ENCODE peak calls at places on chromosome 19, in nine cellular contexts. A is cardiac fibroblast, E is foreskin fibroblast, B is psoas muscle, N is cardiac muscle cell, Y is left ventricle myocardium inferior, R is fibroblast of lung, L is tibial nerve, O is brain microvascular endothelial cell. D is an unnamed sample.

GRCh38 chr19:3622224-3622623 is 4.4 kb downstream of the CACTIN start:
- DNase-seq in A (no peak), E (no peak), B (no peak), N (no peak), Y (no peak), R (no peak), L (no peak), O (no peak), D (no peak)

GRCh38 chr19:10654610-10655456 is 687 bp downstream of the ILF3 start:
- DNase-seq in A (peak), E (no peak), B (no peak), N (peak), Y (peak), R (peak), L (no peak), O (no peak), D (no peak)

GRCh38 chr19:32189956-32190706 is 155.3 kb upstream of the ZNF507 start:
- DNase-seq in A (no peak), E (no peak), B (no peak), N (no peak), Y (no peak), R (no peak), L (no peak), O (no peak), D (no peak)

GRCh38 chr19:5343848-5344247 is 3.2 kb upstream of the PTPRS start:
- DNase-seq in A (peak), E (peak), B (no peak), N (peak), Y (no peak), R (peak), L (no peak), O (no peak), D (no peak)

GRCh38 chr19:55460670-55461258 is 678 bp downstream of the ISOC2 start:
- DNase-seq in A (peak), E (peak), B (peak), N (peak), Y (peak), R (peak), L (peak), O (peak), D (no peak)

GRCh38 chr19:4774136-4774535 is 17.4 kb upstream of the FEM1A start:
- DNase-seq in A (no peak), E (no peak), B (no peak), N (no peak), Y (no peak), R (no peak), L (no peak), O (no peak), D (no peak)

GRCh38 chr19:8001651-8001994 is 3.8 kb downstream of the ELAVL1 start:
- DNase-seq in A (no peak), E (no peak), B (no peak), N (no peak), Y (no peak), R (no peak), L (no peak), O (no peak), D (no peak)

GRCh38 chr19:44677019-44677809 is 5.9 kb downstream of the CEACAM19 start:
- DNase-seq in A (peak), E (peak), B (no peak), N (peak), Y (no peak), R (peak), L (no peak), O (peak), D (no peak)

GRCh38 chr19:41521860-41522555 is 54.0 kb upstream of the CEACAM21 start:
- DNase-seq in A (no peak), E (no peak), B (no peak), N (no peak), Y (no peak), R (no peak), L (no peak), O (no peak), D (no peak)

GRCh38 chr19:52336976-52337375 is 933 bp downstream of the ZNF610 start:
- DNase-seq in A (peak), E (no peak), B (no peak), N (peak), Y (no peak), R (peak), L (no peak), O (no peak), D (no peak)

DNA sequence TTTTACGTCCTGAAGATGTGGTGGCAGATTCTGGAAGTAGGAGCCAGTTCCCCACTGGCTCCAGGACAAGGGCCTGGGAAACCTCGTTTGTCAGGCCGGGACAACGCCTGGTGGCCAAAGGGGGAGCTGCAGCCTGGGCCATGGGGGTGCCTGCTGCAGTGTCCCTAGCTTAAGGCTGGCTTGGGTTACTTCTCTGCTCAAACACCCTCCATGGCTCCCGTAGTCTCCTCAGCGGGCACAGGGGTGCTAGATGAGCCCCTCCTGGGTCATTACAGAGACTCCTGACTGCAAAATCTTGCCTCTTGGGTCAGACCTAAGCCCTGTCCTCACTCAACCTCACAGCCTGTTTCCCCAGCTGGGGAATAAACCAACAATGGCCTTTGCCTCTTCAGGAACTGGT is 14.7 kb downstream of the CILP2 start:
- DNase-seq in A (peak), E (no peak), B (no peak), N (peak), Y (no peak), R (peak), L (no peak), O (peak), D (no peak)
- TF ChIP-seq CTCF in A (peak), E (peak), B (peak), N (peak), Y (peak), R (peak), L (peak), O (peak), D (peak)

GRCh38 chr19:46015080-46015960 is 7.5 kb downstream of the PGLYRP1 start:
- DNase-seq in A (peak), E (no peak), B (peak), N (peak), Y (peak), R (peak), L (no peak), O (no peak), D (peak)
- TF ChIP-seq CTCF in A (no peak), E (no peak), B (no peak), N (no peak), Y (no peak), R (no peak), L (no peak), O (no peak), D (no peak)

GRCh38 chr19:34837262-34837661 is 64.2 kb upstream of the ZNF599 start:
- DNase-seq in A (peak), E (no peak), B (peak), N (peak), Y (peak), R (no peak), L (no peak), O (no peak), D (no peak)

GRCh38 chr19:34835952-34836351 is 62.9 kb upstream of the ZNF599 start:
- DNase-seq in A (no peak), E (no peak), B (no peak), N (no peak), Y (no peak), R (no peak), L (no peak), O (no peak), D (no peak)

GRCh38 chr19:34838753-34839431 is 65.9 kb upstream of the ZNF599 start:
- DNase-seq in A (peak), E (no peak), B (peak), N (peak), Y (no peak), R (no peak), L (no peak), O (no peak), D (no peak)

GRCh38 chr19:34841780-34842179 is 68.8 kb upstream of the ZNF599 start:
- DNase-seq in A (no peak), E (no peak), B (no peak), N (no peak), Y (no peak), R (no peak), L (no peak), O (no peak), D (no peak)

GRCh38 chr19:34838248-34838647 is 65.2 kb upstream of the ZNF599 start:
- DNase-seq in A (peak), E (no peak), B (no peak), N (peak), Y (no peak), R (no peak), L (no peak), O (no peak), D (no peak)
- TF ChIP-seq CTCF in A (no peak), E (no peak), B (no peak), N (no peak), Y (no peak), R (no peak), L (no peak), O (no peak), D (no peak)

GRCh38 chr19:18645035-18645511 is 8.2 kb downstream of the KLHL26 start:
- DNase-seq in A (no peak), E (no peak), B (no peak), N (no peak), Y (no peak), R (peak), L (no peak), O (no peak), D (no peak)

GRCh38 chr19:18647807-18648206 is 11.0 kb downstream of the KLHL26 start:
- DNase-seq in A (no peak), E (no peak), B (no peak), N (no peak), Y (no peak), R (no peak), L (no peak), O (no peak), D (no peak)

GRCh38 chr19:18647371-18647767 is 10.5 kb downstream of the KLHL26 start:
- DNase-seq in A (no peak), E (no peak), B (no peak), N (no peak), Y (no peak), R (no peak), L (no peak), O (no peak), D (no peak)

GRCh38 chr19:18646535-18647370 is 9.9 kb downstream of the KLHL26 start:
- DNase-seq in A (no peak), E (no peak), B (no peak), N (no peak), Y (no peak), R (no peak), L (no peak), O (no peak), D (no peak)

GRCh38 chr19:18644144-18645034 is 7.6 kb downstream of the KLHL26 start:
- DNase-seq in A (no peak), E (no peak), B (no peak), N (no peak), Y (no peak), R (peak), L (no peak), O (no peak), D (peak)
- TF ChIP-seq CTCF in A (no peak), E (no peak), B (no peak), N (no peak), Y (no peak), R (no peak), L (no peak), O (no peak), D (peak)

D was measured in CD14-positive monocyte.